ENCODE peak calls at places on chromosomes 11 and 22, in nine cellular contexts. I is activated CD4-positive, alpha-beta memory T cell treated with anti-CD3 and anti-CD28 coated beads for 36 hours; X is EH; E is sciatic nerve; Q is heart left ventricle; O is astrocyte of the hippocampus; M is GM12864; D is anterior cingulate cortex; K is ACHN. P is an unnamed sample.

GRCh38 chr22:45208993-45209838 is 31.5 kb downstream of the KIAA0930 start:
- DNase-seq in I (peak), X (peak), E (peak), Q (no peak), O (peak), M (no peak), D (peak), K (peak), P (peak)

GRCh38 chr11:125110996-125111340 is 458 bp downstream of the TMEM218 start:
- DNase-seq in I (peak), X (peak), E (no peak), Q (no peak), O (no peak), M (no peak), D (no peak), K (peak), P (no peak)

GRCh38 chr11:60394666-60395343 is 1.5 kb upstream of the MS4A14 start:
- DNase-seq in I (no peak), X (no peak), E (no peak), Q (no peak), O (no peak), M (no peak), D (no peak), K (no peak), P (no peak)

GRCh38 chr22:49632199-49633009 is 195.3 kb downstream of the BRD1 start:
- DNase-seq in I (peak), X (no peak), E (peak), Q (peak), O (peak), M (no peak), D (peak), K (peak), P (peak)

GRCh38 chr11:4808476-4808875 is 4.3 kb upstream of the OR52R1 start:
- DNase-seq in I (no peak), X (no peak), E (no peak), Q (no peak), O (no peak), M (no peak), D (no peak), K (no peak), P (no peak)

GRCh38 chr11:63508009-63508408 is 2.1 kb downstream of the LGALS12 start:
- DNase-seq in I (peak), X (peak), E (no peak), Q (no peak), O (peak), M (no peak), D (peak), K (peak), P (no peak)

GRCh38 chr11:112613051-112613972 is 347.9 kb upstream of the NCAM1 start:
- DNase-seq in I (no peak), X (peak), E (no peak), Q (no peak), O (peak), M (no peak), D (no peak), K (no peak), P (no peak)

GRCh38 chr11:67270256-67271211 is 4.3 kb downstream of the GRK2 start:
- DNase-seq in I (peak), X (peak), E (peak), Q (peak), O (peak), M (no peak), D (peak), K (no peak), P (peak)

GRCh38 chr11:68047437-68048290 is 8.8 kb downstream of the TCIRG1 start:
- DNase-seq in I (no peak), X (no peak), E (no peak), Q (peak), O (no peak), M (no peak), D (no peak), K (no peak), P (peak)

GRCh38 chr22:37499789-37500188 is 13.6 kb upstream of the MFNG start:
- DNase-seq in I (no peak), X (no peak), E (no peak), Q (no peak), O (no peak), M (no peak), D (no peak), K (no peak), P (no peak)

GRCh38 chr11:86608251-86608799 is 64.1 kb downstream of the ME3 start:
- DNase-seq in I (peak), X (peak), E (peak), Q (peak), O (peak), M (peak), D (no peak), K (peak), P (peak)

GRCh38 chr11:6475936-6476335 is 2.2 kb upstream of the TRIM3 start:
- DNase-seq in I (no peak), X (no peak), E (no peak), Q (no peak), O (no peak), M (no peak), D (no peak), K (no peak), P (no peak)

GRCh38 chr11:103662880-103663279 is 373.6 kb upstream of the DDI1 start:
- DNase-seq in I (no peak), X (peak), E (no peak), Q (no peak), O (no peak), M (no peak), D (no peak), K (no peak), P (no peak)

GRCh38 chr11:20565236-20565635 is 34.2 kb upstream of the SLC6A5 start:
- DNase-seq in I (no peak), X (no peak), E (no peak), Q (no peak), O (no peak), M (no peak), D (no peak), K (no peak), P (no peak)

GRCh38 chr11:17457361-17458104 is 19.1 kb downstream of the ABCC8 start:
- DNase-seq in I (no peak), X (no peak), E (no peak), Q (no peak), O (no peak), M (no peak), D (no peak), K (no peak), P (no peak)

GRCh38 chr11:62922653-62923371 is 1.6 kb upstream of the CHRM1 start:
- DNase-seq in I (peak), X (no peak), E (no peak), Q (no peak), O (no peak), M (no peak), D (peak), K (no peak), P (no peak)

GRCh38 chr11:109112748-109113378 is 309.1 kb upstream of the C11orf87 start:
- DNase-seq in I (no peak), X (no peak), E (no peak), Q (no peak), O (peak), M (no peak), D (no peak), K (no peak), P (no peak)

GRCh38 chr22:24265734-24266133 is 4.9 kb upstream of the SPECC1L start:
- DNase-seq in I (no peak), X (peak), E (no peak), Q (no peak), O (no peak), M (no peak), D (no peak), K (no peak), P (no peak)

GRCh38 chr11:103671143-103671651 is 365.2 kb upstream of the DDI1 start:
- DNase-seq in I (no peak), X (no peak), E (no peak), Q (no peak), O (no peak), M (no peak), D (no peak), K (no peak), P (no peak)

GRCh38 chr11:37502202-37502601 is 904.2 kb upstream of the RAG2 start:
- DNase-seq in I (no peak), X (peak), E (no peak), Q (no peak), O (no peak), M (no peak), D (no peak), K (no peak), P (no peak)

GRCh38 chr11:26827567-26828037 is 105.7 kb upstream of the SLC5A12 start:
- DNase-seq in I (no peak), X (peak), E (no peak), Q (no peak), O (no peak), M (no peak), D (no peak), K (no peak), P (peak)

GRCh38 chr11:12199231-12199948 is 89.0 kb downstream of the MICAL2 start:
- DNase-seq in I (peak), X (no peak), E (no peak), Q (no peak), O (no peak), M (no peak), D (no peak), K (no peak), P (no peak)

GRCh38 chr22:30637701-30638114 is 2.1 kb downstream of the SLC35E4 start:
- DNase-seq in I (no peak), X (peak), E (no peak), Q (no peak), O (no peak), M (no peak), D (no peak), K (no peak), P (no peak)

GRCh38 chr22:35912668-35913067 is 116.0 kb downstream of the RBFOX2 start:
- DNase-seq in I (no peak), X (no peak), E (no peak), Q (no peak), O (no peak), M (no peak), D (no peak), K (no peak), P (no peak)

GRCh38 chr11:34654491-34655334 is 33.8 kb downstream of the EHF start:
- DNase-seq in I (no peak), X (peak), E (no peak), Q (no peak), O (peak), M (no peak), D (no peak), K (no peak), P (no peak)

GRCh38 chr11:133681901-133682300 is 149.6 kb upstream of the OPCML start:
- DNase-seq in I (no peak), X (no peak), E (no peak), Q (no peak), O (no peak), M (no peak), D (no peak), K (no peak), P (no peak)

GRCh38 chr22:19483481-19484244 is 3.9 kb downstream of the CDC45 start:
- DNase-seq in I (no peak), X (peak), E (no peak), Q (no peak), O (no peak), M (no peak), D (no peak), K (no peak), P (no peak)

GRCh38 chr11:124113890-124114289 is 1.4 kb upstream of the VWA5A start:
- DNase-seq in I (no peak), X (peak), E (no peak), Q (no peak), O (peak), M (no peak), D (no peak), K (no peak), P (no peak)

GRCh38 chr11:66840317-66841091 is 2.7 kb upstream of the RCE1 start:
- DNase-seq in I (no peak), X (no peak), E (no peak), Q (no peak), O (no peak), M (no peak), D (no peak), K (no peak), P (peak)

GRCh38 chr11:78562398-78562797 is 12.3 kb downstream of the NARS2 start:
- DNase-seq in I (no peak), X (peak), E (no peak), Q (no peak), O (peak), M (no peak), D (no peak), K (peak), P (no peak)

GRCh38 chr11:128448487-128448886 is 138.9 kb downstream of the ETS1 start:
- DNase-seq in I (no peak), X (peak), E (no peak), Q (no peak), O (peak), M (no peak), D (no peak), K (peak), P (no peak)